ENCODE peak calls at places on chromosome 3, in five cellular contexts. One of them, this sample, is unnamed.

GRCh38 chr3:197136744-197137143 is 107.1 kb upstream of the MELTF start:
- DNase-seq in K562: no peak
- DNase-seq in IMR-90: no peak
- DNase-seq in fibroblast of lung: no peak
- DNase-seq in neural progenitor cell: no peak
- DNase-seq in this sample: no peak

GRCh38 chr3:148697311-148698189 is at the start of gene AGTR1:
- DNase-seq in IMR-90: peak; percentile 24
- DNase-seq in K562: no peak
- DNase-seq in fibroblast of lung: peak; percentile 47
- DNase-seq in neural progenitor cell: peak; percentile 87
- DNase-seq in this sample: peak; percentile 84

GRCh38 chr3:12818773-12819172 is 22.3 kb downstream of the CAND2 start:
- DNase-seq in neural progenitor cell: no peak
- DNase-seq in K562: no peak
- DNase-seq in fibroblast of lung: no peak
- DNase-seq in IMR-90: no peak
- DNase-seq in this sample: no peak

GRCh38 chr3:49859576-49860305 is 3.4 kb upstream of the TRAIP start:
- DNase-seq in K562: no peak
- DNase-seq in IMR-90: no peak
- DNase-seq in fibroblast of lung: no peak
- DNase-seq in neural progenitor cell: no peak
- DNase-seq in this sample: no peak

GRCh38 chr3:184235381-184236032 is 6.1 kb downstream of the VWA5B2 start:
- DNase-seq in fibroblast of lung: no peak
- DNase-seq in IMR-90: no peak
- DNase-seq in neural progenitor cell: no peak
- DNase-seq in K562: no peak
- DNase-seq in this sample: no peak

GRCh38 chr3:63349583-63350177 is 71.6 kb downstream of the SYNPR start:
- DNase-seq in fibroblast of lung: peak; percentile 54
- DNase-seq in neural progenitor cell: peak; percentile 84
- DNase-seq in IMR-90: peak; percentile 65
- DNase-seq in K562: peak; percentile 52
- DNase-seq in this sample: peak; percentile 86

GRCh38 chr3:23649502-23649901 is 156.3 kb upstream of the UBE2E1 start:
- DNase-seq in fibroblast of lung: no peak
- DNase-seq in IMR-90: no peak
- DNase-seq in neural progenitor cell: peak; percentile 12
- DNase-seq in K562: no peak
- DNase-seq in this sample: peak; percentile 39

GRCh38 chr3:151468284-151468917 is 7.5 kb upstream of the IGSF10 start:
- DNase-seq in neural progenitor cell: peak; percentile 80
- DNase-seq in IMR-90: peak; percentile 62
- DNase-seq in fibroblast of lung: peak; percentile 45
- DNase-seq in K562: peak; percentile 81
- DNase-seq in this sample: peak; percentile 94

GRCh38 chr3:130699765-130700164 is 46.9 kb downstream of the PIK3R4 start:
- DNase-seq in IMR-90: peak; percentile 9
- DNase-seq in neural progenitor cell: peak; percentile 31
- DNase-seq in fibroblast of lung: no peak
- DNase-seq in K562: peak; percentile 27
- DNase-seq in this sample: peak; percentile 69

GRCh38 chr3:120070263-120070981 is 23.8 kb downstream of the GSK3B start:
- DNase-seq in K562: no peak
- DNase-seq in neural progenitor cell: no peak
- DNase-seq in IMR-90: no peak
- DNase-seq in fibroblast of lung: no peak
- DNase-seq in this sample: no peak

GRCh38 chr3:157794771-157795170 is 291.6 kb upstream of the VEPH1 start:
- DNase-seq in neural progenitor cell: no peak
- DNase-seq in K562: no peak
- DNase-seq in fibroblast of lung: peak; percentile 61
- DNase-seq in IMR-90: peak; percentile 53
- DNase-seq in this sample: no peak

GRCh38 chr3:194308635-194309213 is 42.4 kb downstream of the CPN2 start:
- DNase-seq in fibroblast of lung: no peak
- DNase-seq in K562: no peak
- DNase-seq in IMR-90: no peak
- DNase-seq in neural progenitor cell: no peak
- DNase-seq in this sample: no peak

GRCh38 chr3:57933589-57933988 is 74.6 kb upstream of the FLNB start:
- DNase-seq in neural progenitor cell: no peak
- DNase-seq in K562: no peak
- DNase-seq in fibroblast of lung: no peak
- DNase-seq in IMR-90: no peak
- DNase-seq in this sample: peak; percentile 39

GRCh38 chr3:172157566-172158258 is 118.3 kb downstream of the FNDC3B start:
- DNase-seq in fibroblast of lung: no peak
- DNase-seq in K562: no peak
- DNase-seq in neural progenitor cell: no peak
- DNase-seq in IMR-90: no peak
- DNase-seq in this sample: no peak

GRCh38 chr3:149388001-149388435 is 10.6 kb upstream of the TM4SF1 start:
- DNase-seq in fibroblast of lung: peak; percentile 95
- DNase-seq in neural progenitor cell: no peak
- DNase-seq in K562: no peak
- DNase-seq in IMR-90: peak; percentile 99
- DNase-seq in this sample: no peak

GRCh38 chr3:13706451-13706850 is 157.5 kb downstream of the FBLN2 start:
- DNase-seq in IMR-90: no peak
- DNase-seq in neural progenitor cell: no peak
- DNase-seq in fibroblast of lung: no peak
- DNase-seq in K562: no peak
- DNase-seq in this sample: no peak

GRCh38 chr3:158918008-158918407 is 116.2 kb downstream of the MFSD1 start:
- DNase-seq in IMR-90: peak; percentile 29
- DNase-seq in neural progenitor cell: peak; percentile 79
- DNase-seq in fibroblast of lung: peak; percentile 80
- DNase-seq in K562: peak; percentile 55
- DNase-seq in this sample: peak; percentile 82

GRCh38 chr3:87088366-87088983 is 97.5 kb upstream of the VGLL3 start:
- DNase-seq in fibroblast of lung: no peak
- DNase-seq in K562: no peak
- DNase-seq in IMR-90: no peak
- DNase-seq in neural progenitor cell: no peak
- DNase-seq in this sample: no peak

GRCh38 chr3:65350786-65351476 is 663.1 kb upstream of the ADAMTS9 start:
- DNase-seq in fibroblast of lung: no peak
- DNase-seq in neural progenitor cell: no peak
- DNase-seq in IMR-90: no peak
- DNase-seq in K562: no peak
- DNase-seq in this sample: no peak

GRCh38 chr3:79154861-79155260 is 612.9 kb downstream of the ROBO1 start:
- DNase-seq in fibroblast of lung: no peak
- DNase-seq in K562: no peak
- DNase-seq in IMR-90: no peak
- DNase-seq in neural progenitor cell: peak; percentile 67
- DNase-seq in this sample: no peak

GRCh38 chr3:143849854-143850549 is 1.7 kb upstream of the SLC9A9 start:
- DNase-seq in K562: no peak
- DNase-seq in fibroblast of lung: peak; percentile 83
- DNase-seq in IMR-90: peak; percentile 90
- DNase-seq in neural progenitor cell: no peak
- DNase-seq in this sample: no peak

GRCh38 chr3:108133858-108134554 is 43.2 kb upstream of the CD47 start:
- DNase-seq in IMR-90: no peak
- DNase-seq in fibroblast of lung: no peak
- DNase-seq in K562: no peak
- DNase-seq in neural progenitor cell: no peak
- DNase-seq in this sample: no peak

GRCh38 chr3:139521144-139521543 is 18.4 kb downstream of the RBP1 start:
- DNase-seq in K562: no peak
- DNase-seq in IMR-90: no peak
- DNase-seq in neural progenitor cell: no peak
- DNase-seq in fibroblast of lung: no peak
- DNase-seq in this sample: no peak

GRCh38 chr3:187242435-187242834 is 45.1 kb downstream of the RTP1 start:
- DNase-seq in IMR-90: peak; percentile 33
- DNase-seq in neural progenitor cell: no peak
- DNase-seq in fibroblast of lung: no peak
- DNase-seq in K562: no peak
- DNase-seq in this sample: no peak

GRCh38 chr3:125107861-125108567 is 52.2 kb upstream of the HEG1 start:
- DNase-seq in K562: no peak
- DNase-seq in IMR-90: peak; percentile 95
- DNase-seq in neural progenitor cell: no peak
- DNase-seq in fibroblast of lung: peak; percentile 96
- DNase-seq in this sample: no peak

GRCh38 chr3:14403636-14404395 is 1.4 kb downstream of the SLC6A6 start:
- DNase-seq in IMR-90: no peak
- DNase-seq in K562: peak; percentile 70
- DNase-seq in neural progenitor cell: peak; percentile 36
- DNase-seq in fibroblast of lung: no peak
- DNase-seq in this sample: no peak

GRCh38 chr3:196670335-196670734 is 30.8 kb downstream of the NRROS start:
- DNase-seq in fibroblast of lung: no peak
- DNase-seq in neural progenitor cell: no peak
- DNase-seq in IMR-90: no peak
- DNase-seq in K562: no peak
- DNase-seq in this sample: no peak

GRCh38 chr3:127831723-127832172 is 9.4 kb upstream of the MGLL start:
- DNase-seq in neural progenitor cell: peak; percentile 67
- DNase-seq in K562: peak; percentile 33
- DNase-seq in fibroblast of lung: peak; percentile 6
- DNase-seq in IMR-90: peak; percentile 49
- DNase-seq in this sample: peak; percentile 77

GRCh38 chr3:179615458-179616173 is 11.0 kb downstream of the NDUFB5 start:
- DNase-seq in fibroblast of lung: no peak
- DNase-seq in IMR-90: peak; percentile 10
- DNase-seq in neural progenitor cell: no peak
- DNase-seq in K562: peak; percentile 83
- DNase-seq in this sample: no peak

DNA sequence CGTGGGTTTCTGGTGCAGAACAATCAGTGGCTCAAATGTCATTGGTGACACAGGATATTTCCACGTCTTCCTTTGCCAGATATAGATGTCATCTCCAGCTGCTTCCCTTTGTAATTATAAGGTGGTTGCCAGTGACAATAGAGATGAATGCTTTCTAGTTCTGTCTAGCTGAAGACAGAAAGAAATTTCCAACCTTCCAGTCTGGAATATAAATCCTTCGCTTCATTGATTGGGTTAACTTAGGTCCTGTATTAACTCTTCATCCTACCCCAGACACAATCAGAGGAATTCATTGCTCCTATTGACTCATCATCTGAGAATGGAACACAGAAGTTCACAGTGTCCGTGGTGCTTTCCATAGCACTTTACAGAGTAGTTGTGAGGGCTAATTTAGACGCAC is 241.3 kb downstream of the NFKBIZ start:
- DNase-seq in IMR-90: peak; percentile 62
- DNase-seq in neural progenitor cell: no peak
- DNase-seq in K562: no peak
- DNase-seq in fibroblast of lung: peak; percentile 60
- DNase-seq in this sample: no peak
- H3K4me2 ChIP-seq in IMR-90: peak overlapping the region; percentile 76
- H3K4me2 ChIP-seq in neural progenitor cell: peak overlapping the region; percentile 32
- H3K4me2 ChIP-seq in K562: no peak overlapping the region
- H3K4me2 ChIP-seq in fibroblast of lung: no peak overlapping the region
- H3K4me2 ChIP-seq in this sample: no peak overlapping the region

DNA sequence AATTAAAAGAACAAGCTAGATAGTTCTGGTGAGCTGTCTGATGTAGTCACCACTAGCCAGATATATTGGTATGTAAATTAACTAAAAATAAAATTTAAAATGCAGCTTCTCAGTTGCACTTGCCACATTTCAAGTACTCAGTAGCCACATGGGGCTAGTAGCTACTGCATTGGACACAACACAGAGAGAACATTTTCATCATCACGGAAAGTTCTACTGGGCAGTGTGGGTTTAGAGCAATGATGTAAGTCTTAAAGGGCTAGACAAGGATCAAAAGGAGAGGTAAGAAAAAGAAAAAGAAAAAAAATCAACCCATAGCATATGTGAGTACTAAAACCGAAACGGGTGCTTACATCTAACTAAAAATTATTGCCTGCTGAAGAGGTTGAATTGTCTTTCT is 282.4 kb upstream of the LRRFIP2 start:
- DNase-seq in fibroblast of lung: no peak
- DNase-seq in K562: no peak
- DNase-seq in neural progenitor cell: no peak
- DNase-seq in IMR-90: no peak
- DNase-seq in this sample: no peak
- H3K4me2 ChIP-seq in fibroblast of lung: no peak overlapping the region
- H3K4me2 ChIP-seq in K562: no peak overlapping the region
- H3K4me2 ChIP-seq in neural progenitor cell: no peak overlapping the region
- H3K4me2 ChIP-seq in IMR-90: no peak overlapping the region
- H3K4me2 ChIP-seq in this sample: peak overlapping the region; percentile 12

DNA sequence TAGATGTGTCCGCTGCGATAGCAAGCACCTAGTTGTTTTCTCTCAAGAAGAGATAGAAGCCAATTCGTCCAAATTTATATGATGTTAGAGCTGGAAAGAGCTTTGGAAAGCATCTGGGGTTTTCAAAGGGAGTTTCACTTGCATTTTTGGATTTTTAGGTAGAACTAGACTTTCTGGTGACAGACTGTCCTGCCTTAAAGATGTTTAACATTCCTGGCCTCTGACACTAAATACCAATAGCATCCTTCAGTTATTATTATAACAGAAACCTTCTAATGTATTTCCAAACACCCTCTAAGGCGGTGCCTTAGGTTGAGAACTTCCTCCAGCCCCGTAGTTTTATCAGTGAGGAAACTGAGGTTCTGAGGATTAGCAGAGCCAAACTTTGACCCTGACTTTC is 305.3 kb downstream of the SATB1 start:
- DNase-seq in neural progenitor cell: no peak
- DNase-seq in IMR-90: no peak
- DNase-seq in fibroblast of lung: no peak
- DNase-seq in K562: no peak
- DNase-seq in this sample: no peak
- H3K4me2 ChIP-seq in neural progenitor cell: no peak overlapping the region
- H3K4me2 ChIP-seq in IMR-90: no peak overlapping the region
- H3K4me2 ChIP-seq in fibroblast of lung: no peak overlapping the region
- H3K4me2 ChIP-seq in K562: no peak overlapping the region
- H3K4me2 ChIP-seq in this sample: no peak overlapping the region

DNA sequence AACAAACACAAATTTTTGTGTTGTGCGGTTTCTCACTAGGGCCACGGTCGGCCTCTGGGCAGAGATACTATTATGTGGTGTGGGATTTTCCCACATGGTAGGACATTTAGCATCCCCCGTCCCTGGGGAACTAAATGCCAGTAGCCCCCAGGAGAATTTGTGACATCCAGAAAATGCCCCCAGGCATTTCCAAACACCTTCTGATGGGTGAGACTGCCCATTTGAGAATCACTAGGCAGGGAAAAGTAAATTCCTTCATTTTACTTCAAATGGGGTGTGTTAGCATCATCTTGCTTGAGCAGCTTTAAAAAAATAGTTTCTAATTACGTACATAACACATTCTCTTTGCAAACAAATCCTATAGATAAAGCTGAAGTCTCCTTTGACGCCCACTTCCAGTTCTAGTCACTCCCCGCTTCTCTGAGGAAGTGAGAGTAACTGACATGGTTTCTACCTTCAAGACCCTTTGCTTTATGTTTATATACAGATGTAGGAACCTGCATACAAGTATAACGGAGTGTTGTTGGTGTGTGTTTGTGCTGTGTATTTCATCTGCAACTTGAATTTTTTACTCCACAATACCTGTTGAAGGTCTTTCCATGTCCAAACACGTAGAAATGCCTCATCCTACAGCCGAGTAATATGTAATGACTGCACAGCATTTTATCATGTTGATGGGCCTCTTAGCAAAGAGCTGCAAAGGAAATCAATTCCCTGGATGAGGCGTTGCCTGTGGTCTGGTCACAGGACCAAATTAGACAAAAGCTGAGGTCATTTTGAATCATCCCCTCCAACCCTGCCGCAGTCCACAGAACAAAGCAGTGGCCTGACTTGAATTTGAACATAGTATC is 31.4 kb upstream of the ZBTB38 start:
- DNase-seq in K562: peak; percentile 49
- DNase-seq in fibroblast of lung: peak; percentile 92
- DNase-seq in IMR-90: peak; percentile 87
- DNase-seq in neural progenitor cell: no peak
- DNase-seq in this sample: no peak
- H3K4me2 ChIP-seq in K562: peak overlapping the region; percentile 17
- H3K4me2 ChIP-seq in fibroblast of lung: no peak overlapping the region
- H3K4me2 ChIP-seq in IMR-90: peak overlapping the region; percentile 11
- H3K4me2 ChIP-seq in neural progenitor cell: no peak overlapping the region
- H3K4me2 ChIP-seq in this sample: no peak overlapping the region